ENCODE peak calls at places on chromosomes 16 and 17, in five cellular contexts. K, V, N, W and O are unnamed samples.

GRCh38 chr17:48470388-48471034 is 40.5 kb upstream of the SKAP1 start:
- DNase-seq in K (no peak), V (no peak), N (no peak), W (no peak), O (no peak)

GRCh38 chr16:87351320-87351698 is 32.3 kb downstream of the FBXO31 start:
- DNase-seq in K (no peak), V (no peak), N (no peak), W (no peak), O (no peak)

GRCh38 chr16:4618645-4619418 is 4.1 kb upstream of the UBALD1 start:
- DNase-seq in K (no peak), V (no peak), N (no peak), W (no peak), O (peak)

GRCh38 chr16:11410382-11411058 is 65.3 kb downstream of the RMI2 start:
- DNase-seq in K (no peak), V (no peak), N (no peak), W (no peak), O (no peak)

GRCh38 chr17:75983501-75984181 is 4.6 kb downstream of the TEN1 start:
- DNase-seq in K (no peak), V (no peak), N (no peak), W (no peak), O (no peak)

GRCh38 chr16:53080345-53081031 is 25.7 kb downstream of the CHD9 start:
- DNase-seq in K (no peak), V (no peak), N (no peak), W (peak), O (no peak)

GRCh38 chr17:47663997-47664941 is 14.6 kb downstream of the KPNB1 start:
- DNase-seq in K (peak), V (peak), N (peak), W (no peak), O (peak)

GRCh38 chr17:76156662-76156991 is 15.6 kb upstream of the FOXJ1 start:
- DNase-seq in K (no peak), V (no peak), N (no peak), W (no peak), O (no peak)

GRCh38 chr17:82283208-82283749 is 9.8 kb upstream of the CSNK1D start:
- DNase-seq in K (no peak), V (no peak), N (peak), W (peak), O (no peak)

GRCh38 chr17:43825567-43825966 is 7.4 kb downstream of the MPP3 start:
- DNase-seq in K (no peak), V (no peak), N (no peak), W (no peak), O (no peak)

GRCh38 chr17:32099686-32100085 is 42.6 kb upstream of the RHOT1 start:
- DNase-seq in K (no peak), V (no peak), N (no peak), W (no peak), O (no peak)

GRCh38 chr17:74924250-74924948 is at the start of gene OTOP2:
- DNase-seq in K (no peak), V (no peak), N (no peak), W (no peak), O (no peak)

GRCh38 chr16:4059969-4060368 is 56.3 kb downstream of the ADCY9 start:
- DNase-seq in K (no peak), V (no peak), N (no peak), W (no peak), O (no peak)

GRCh38 chr16:58885528-58886170 is 151.5 kb upstream of the GOT2 start:
- DNase-seq in K (no peak), V (no peak), N (no peak), W (no peak), O (no peak)

GRCh38 chr16:69830534-69831211 is 68.5 kb downstream of the WWP2 start:
- DNase-seq in K (no peak), V (no peak), N (no peak), W (no peak), O (peak)

GRCh38 chr17:77810536-77810935 is 148.0 kb upstream of the TNRC6C start:
- DNase-seq in K (no peak), V (no peak), N (no peak), W (peak), O (no peak)

GRCh38 chr17:43212641-43213490 is 1.2 kb downstream of the TMEM106A start:
- DNase-seq in K (no peak), V (no peak), N (no peak), W (no peak), O (no peak)

GRCh38 chr17:31269597-31269996 is 27.4 kb downstream of the OMG start:
- DNase-seq in K (peak), V (no peak), N (no peak), W (peak), O (peak)

GRCh38 chr17:67460097-67460496 is 83.0 kb downstream of the PITPNC1 start:
- DNase-seq in K (no peak), V (no peak), N (no peak), W (no peak), O (no peak)

GRCh38 chr17:1649844-1650409 is at the start of gene RILP:
- DNase-seq in K (no peak), V (no peak), N (no peak), W (no peak), O (peak)

GRCh38 chr17:55285340-55286301 is 20.9 kb downstream of the HLF start:
- DNase-seq in K (no peak), V (no peak), N (no peak), W (no peak), O (peak)

GRCh38 chr17:44362056-44362355 is 1.6 kb downstream of the FAM171A2 start:
- DNase-seq in K (no peak), V (no peak), N (no peak), W (no peak), O (no peak)

GRCh38 chr17:82740906-82741759 is 5.7 kb downstream of the FN3K start:
- DNase-seq in K (no peak), V (no peak), N (no peak), W (no peak), O (peak)

GRCh38 chr16:87809150-87809902 is 43.5 kb upstream of the KLHDC4 start:
- DNase-seq in K (no peak), V (no peak), N (no peak), W (no peak), O (peak)

GRCh38 chr17:28413804-28414203 is 7.8 kb upstream of the SLC46A1 start:
- DNase-seq in K (no peak), V (no peak), N (no peak), W (no peak), O (no peak)

GRCh38 chr16:11403534-11403795 is 58.2 kb downstream of the RMI2 start:
- DNase-seq in K (no peak), V (no peak), N (no peak), W (no peak), O (no peak)

GRCh38 chr16:80285089-80285488 is 255.7 kb upstream of the DYNLRB2 start:
- DNase-seq in K (no peak), V (no peak), N (no peak), W (peak), O (no peak)

GRCh38 chr17:19670906-19671305 is 22.4 kb downstream of the ALDH3A2 start:
- DNase-seq in K (no peak), V (no peak), N (no peak), W (no peak), O (no peak)

GRCh38 chr16:51937771-51938170 is 609.2 kb downstream of the TOX3 start:
- DNase-seq in K (peak), V (no peak), N (no peak), W (no peak), O (no peak)

GRCh38 chr17:55271223-55271571 is 6.4 kb downstream of the HLF start:
- DNase-seq in K (no peak), V (no peak), N (no peak), W (no peak), O (no peak)